ENCODE peak calls at places on chromosomes 6 and 20, in nine cellular contexts. G is heart left ventricle, D is neural progenitor cell, E is esophagus squamous epithelium, P is AG04450, O is substantia nigra, Y is tibial artery, A is OCI-LY7, I is Peyer's patch. J is an unnamed sample.

GRCh38 chr6:41573268-41573667 is 27.1 kb downstream of the FOXP4 start:
- DNase-seq in D (peak; percentile 60), I (no peak), Y (no peak), E (no peak), A (no peak), P (no peak), G (no peak), O (no peak), J (no peak)

GRCh38 chr6:57822896-57823358 is 505.5 kb downstream of the PRIM2 start:
- DNase-seq in P (no peak), I (no peak), A (no peak), E (no peak), G (no peak), O (no peak), D (peak; percentile 4), Y (no peak), J (no peak)

GRCh38 chr20:33412484-33412838 is 11.1 kb upstream of the CDK5RAP1 start:
- DNase-seq in E (no peak), P (no peak), G (no peak), A (no peak), I (no peak), Y (no peak), O (no peak), D (no peak), J (no peak)

GRCh38 chr6:41449399-41450245 is 96.6 kb upstream of the FOXP4 start:
- DNase-seq in D (no peak), G (peak; percentile 49), O (no peak), A (no peak), P (no peak), I (peak; percentile 89), Y (no peak), E (no peak), J (no peak)

GRCh38 chr20:5039255-5039657 is 37.9 kb upstream of the SLC23A2 start:
- DNase-seq in O (no peak), G (no peak), A (no peak), I (no peak), E (no peak), Y (no peak), D (no peak), P (no peak), J (no peak)

GRCh38 chr6:6546318-6547110 is 42.0 kb upstream of the LY86 start:
- DNase-seq in D (peak; percentile 79), G (peak; percentile 77), Y (peak; percentile 36), E (no peak), I (peak; percentile 58), A (peak; percentile 10), O (no peak), P (no peak), J (no peak)

GRCh38 chr6:124551711-124552233 is 410.5 kb upstream of the RNF217 start:
- DNase-seq in A (no peak), G (no peak), O (no peak), I (no peak), D (no peak), P (no peak), E (no peak), Y (no peak), J (no peak)

GRCh38 chr6:164417537-164417936 is 891.9 kb downstream of the C6orf118 start:
- DNase-seq in D (peak; percentile 24), O (no peak), P (no peak), I (no peak), E (no peak), G (no peak), A (no peak), Y (no peak), J (no peak)

GRCh38 chr20:3431109-3431508 is 23.6 kb upstream of the DNAAF9 start:
- DNase-seq in P (no peak), D (no peak), A (no peak), Y (no peak), I (no peak), E (no peak), G (no peak), O (no peak), J (no peak)

GRCh38 chr6:140773276-140773675 is 1359.4 kb upstream of the GJE1 start:
- DNase-seq in A (no peak), G (no peak), E (no peak), P (no peak), O (no peak), I (no peak), D (no peak), Y (no peak), J (no peak)

GRCh38 chr20:58470336-58470978 is 44.7 kb downstream of the APCDD1L start:
- DNase-seq in O (no peak), Y (no peak), I (no peak), G (no peak), A (no peak), P (no peak), E (no peak), D (no peak), J (no peak)

GRCh38 chr20:58472273-58473018 is 42.8 kb downstream of the APCDD1L start:
- DNase-seq in Y (no peak), G (no peak), O (no peak), A (no peak), E (no peak), P (no peak), I (no peak), D (no peak), J (no peak)

GRCh38 chr20:58471161-58471834 is 43.9 kb downstream of the APCDD1L start:
- DNase-seq in D (no peak), Y (no peak), I (no peak), E (no peak), G (peak; percentile 82), P (no peak), O (no peak), A (no peak), J (no peak)

GRCh38 chr20:58473818-58474425 is 41.3 kb downstream of the APCDD1L start:
- DNase-seq in P (no peak), Y (no peak), A (no peak), I (no peak), D (no peak), E (no peak), G (no peak), O (no peak), J (no peak)

GRCh38 chr20:58471835-58472164 is 43.4 kb downstream of the APCDD1L start:
- DNase-seq in D (no peak), I (no peak), P (no peak), A (no peak), E (no peak), Y (no peak), G (no peak), O (no peak), J (no peak)
- H3K27ac ChIP-seq in D (no peak overlapping the region), I (no peak overlapping the region), P (no peak overlapping the region), A (no peak overlapping the region), E (no peak overlapping the region), Y (no peak overlapping the region), G (no peak overlapping the region), O (no peak overlapping the region), J (no peak overlapping the region)

GRCh38 chr6:46638650-46639049 is 14.0 kb downstream of the CYP39A1 start:
- DNase-seq in G (no peak), I (no peak), E (no peak), O (no peak), Y (no peak), P (no peak), D (no peak), A (no peak), J (no peak)
- H3K27ac ChIP-seq in G (no peak overlapping the region), I (no peak overlapping the region), E (no peak overlapping the region), O (no peak overlapping the region), Y (no peak overlapping the region), P (no peak overlapping the region), D (no peak overlapping the region), A (peak overlapping the region; percentile 97), J (no peak overlapping the region)

DNA sequence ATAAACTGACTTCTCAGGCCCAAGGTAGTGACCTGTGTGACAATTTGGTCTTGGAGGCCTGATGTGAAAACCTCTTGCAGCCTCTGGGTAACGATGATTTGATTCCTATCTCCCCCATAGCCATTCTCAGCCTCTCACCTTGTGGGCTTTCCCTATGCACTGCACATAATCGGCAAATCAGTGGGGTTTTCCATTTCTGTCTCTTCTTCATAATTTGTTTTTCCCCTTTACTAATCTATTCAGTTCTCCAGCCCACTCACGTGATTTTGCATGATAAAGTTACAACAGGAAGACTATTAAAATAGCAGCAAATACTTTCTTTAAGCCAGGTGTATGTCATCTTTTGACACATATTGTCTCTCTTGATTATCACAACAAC is 893.7 kb downstream of the TFAP2A start:
- DNase-seq in P (no peak), G (no peak), A (no peak), O (no peak), D (no peak), I (no peak), Y (no peak), E (no peak), J (no peak)
- H3K27ac ChIP-seq in P (no peak overlapping the region), G (no peak overlapping the region), A (no peak overlapping the region), O (no peak overlapping the region), D (no peak overlapping the region), I (no peak overlapping the region), Y (no peak overlapping the region), E (no peak overlapping the region), J (no peak overlapping the region)

DNA sequence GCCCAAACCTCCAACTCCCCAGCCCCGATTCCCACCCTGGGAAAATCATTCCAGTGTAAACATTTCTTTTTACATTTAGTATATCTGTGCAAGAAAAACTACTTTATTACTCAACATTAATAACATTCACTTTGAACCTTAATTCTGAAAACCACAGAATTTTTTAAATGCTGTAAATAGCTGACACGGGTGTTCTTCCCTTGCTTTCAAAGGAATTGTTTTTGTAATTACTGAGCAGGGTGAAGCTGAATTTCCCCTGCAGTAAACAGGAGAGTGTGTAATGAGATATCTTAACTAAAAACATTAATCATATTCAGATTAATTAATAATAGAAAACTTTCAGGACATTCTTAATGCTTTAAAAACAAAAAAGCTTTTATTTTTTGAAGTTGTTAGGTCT is 99.3 kb upstream of the CITED2 start:
- DNase-seq in A (no peak), Y (no peak), D (no peak), E (no peak), O (no peak), I (no peak), P (no peak), G (no peak), J (no peak)
- H3K27ac ChIP-seq in A (no peak overlapping the region), Y (peak overlapping the region; percentile 47), D (peak overlapping the region; percentile 78), E (peak overlapping the region; percentile 71), O (no peak overlapping the region), I (no peak overlapping the region), P (no peak overlapping the region), G (no peak overlapping the region), J (no peak overlapping the region)